ENCODE peak calls at places on chromosomes 2 and 18, in eight cellular contexts. One of them, this sample, is unnamed.
A peak's percentile ranks its signal among the peaks of the same experiment; 100 is the strongest.

GRCh38 chr2:215299337-215299859 is 12.5 kb upstream of the ATIC start:
- DNase-seq in MM.1S: no peak
- DNase-seq in HCT116: no peak
- DNase-seq in PC-3: no peak
- DNase-seq in GM23338: no peak
- DNase-seq in OCI-LY7: no peak
- DNase-seq in hepatocyte: no peak
- DNase-seq in SK-N-SH: no peak
- DNase-seq in this sample: no peak

GRCh38 chr2:127485051-127485693 is 41.1 kb downstream of the IWS1 start:
- DNase-seq in MM.1S: no peak
- DNase-seq in GM23338: no peak
- DNase-seq in HCT116: no peak
- DNase-seq in hepatocyte: no peak
- DNase-seq in OCI-LY7: no peak
- DNase-seq in SK-N-SH: no peak
- DNase-seq in PC-3: no peak
- DNase-seq in this sample: no peak

GRCh38 chr2:46366675-46367067 is 69.5 kb downstream of the EPAS1 start:
- DNase-seq in HCT116: no peak
- DNase-seq in GM23338: no peak
- DNase-seq in OCI-LY7: no peak
- DNase-seq in PC-3: no peak
- DNase-seq in SK-N-SH: no peak
- DNase-seq in MM.1S: no peak
- DNase-seq in hepatocyte: no peak
- DNase-seq in this sample: no peak

GRCh38 chr18:57432765-57433400 is 2.3 kb upstream of the ONECUT2 start:
- DNase-seq in HCT116: no peak
- DNase-seq in hepatocyte: no peak
- DNase-seq in GM23338: peak; percentile 51
- DNase-seq in MM.1S: no peak
- DNase-seq in PC-3: no peak
- DNase-seq in SK-N-SH: no peak
- DNase-seq in OCI-LY7: no peak
- DNase-seq in this sample: no peak

GRCh38 chr2:96815326-96816126 is 542 bp upstream of the CNNM3 start:
- DNase-seq in SK-N-SH: peak; percentile 69
- DNase-seq in PC-3: peak; percentile 34
- DNase-seq in OCI-LY7: peak; percentile 34
- DNase-seq in GM23338: peak; percentile 82
- DNase-seq in hepatocyte: peak; percentile 60
- DNase-seq in MM.1S: peak; percentile 55
- DNase-seq in HCT116: no peak
- DNase-seq in this sample: peak; percentile 46

GRCh38 chr18:41532344-41533086 is 422.5 kb upstream of the PIK3C3 start:
- DNase-seq in OCI-LY7: no peak
- DNase-seq in hepatocyte: peak; percentile 30
- DNase-seq in SK-N-SH: no peak
- DNase-seq in MM.1S: no peak
- DNase-seq in PC-3: peak; percentile 57
- DNase-seq in GM23338: peak; percentile 69
- DNase-seq in HCT116: no peak
- DNase-seq in this sample: peak; percentile 25

GRCh38 chr2:67619204-67619603 is 222.1 kb downstream of the ETAA1 start:
- DNase-seq in hepatocyte: no peak
- DNase-seq in HCT116: no peak
- DNase-seq in PC-3: no peak
- DNase-seq in GM23338: no peak
- DNase-seq in SK-N-SH: no peak
- DNase-seq in OCI-LY7: no peak
- DNase-seq in MM.1S: no peak
- DNase-seq in this sample: no peak

GRCh38 chr2:55824554-55825096 is 99.0 kb downstream of the EFEMP1 start:
- DNase-seq in PC-3: no peak
- DNase-seq in hepatocyte: no peak
- DNase-seq in SK-N-SH: no peak
- DNase-seq in HCT116: no peak
- DNase-seq in GM23338: no peak
- DNase-seq in OCI-LY7: no peak
- DNase-seq in MM.1S: no peak
- DNase-seq in this sample: no peak

GRCh38 chr2:102143450-102143985 is 972 bp downstream of the IL1R1 start:
- DNase-seq in HCT116: no peak
- DNase-seq in SK-N-SH: no peak
- DNase-seq in GM23338: no peak
- DNase-seq in hepatocyte: peak; percentile 54
- DNase-seq in OCI-LY7: no peak
- DNase-seq in MM.1S: no peak
- DNase-seq in PC-3: no peak
- DNase-seq in this sample: no peak

GRCh38 chr2:118013221-118013723 is 598 bp downstream of the CCDC93 start:
- DNase-seq in HCT116: no peak
- DNase-seq in PC-3: peak; percentile 7
- DNase-seq in GM23338: peak; percentile 57
- DNase-seq in SK-N-SH: peak; percentile 72
- DNase-seq in OCI-LY7: peak; percentile 39
- DNase-seq in hepatocyte: peak; percentile 73
- DNase-seq in MM.1S: peak; percentile 26
- DNase-seq in this sample: peak; percentile 47

GRCh38 chr2:109476908-109477441 is 136.8 kb downstream of the SEPTIN10 start:
- DNase-seq in SK-N-SH: no peak
- DNase-seq in HCT116: no peak
- DNase-seq in MM.1S: no peak
- DNase-seq in OCI-LY7: no peak
- DNase-seq in hepatocyte: no peak
- DNase-seq in GM23338: no peak
- DNase-seq in PC-3: no peak
- DNase-seq in this sample: no peak

GRCh38 chr2:70615222-70615621 is 61.6 kb upstream of the TGFA start:
- DNase-seq in GM23338: no peak
- DNase-seq in HCT116: no peak
- DNase-seq in SK-N-SH: no peak
- DNase-seq in OCI-LY7: no peak
- DNase-seq in PC-3: no peak
- DNase-seq in hepatocyte: no peak
- DNase-seq in MM.1S: no peak
- DNase-seq in this sample: no peak

GRCh38 chr2:18536100-18536499 is 24.4 kb downstream of the RDH14 start:
- DNase-seq in hepatocyte: no peak
- DNase-seq in OCI-LY7: no peak
- DNase-seq in MM.1S: no peak
- DNase-seq in GM23338: no peak
- DNase-seq in SK-N-SH: no peak
- DNase-seq in HCT116: no peak
- DNase-seq in PC-3: peak; percentile 72
- DNase-seq in this sample: no peak

GRCh38 chr2:118687698-118688097 is 159.8 kb downstream of the EN1 start:
- DNase-seq in hepatocyte: no peak
- DNase-seq in MM.1S: no peak
- DNase-seq in GM23338: no peak
- DNase-seq in OCI-LY7: no peak
- DNase-seq in PC-3: no peak
- DNase-seq in HCT116: no peak
- DNase-seq in SK-N-SH: no peak
- DNase-seq in this sample: no peak

GRCh38 chr2:173593109-173593508 is 238.4 kb downstream of the CDCA7 start:
- DNase-seq in HCT116: no peak
- DNase-seq in hepatocyte: no peak
- DNase-seq in PC-3: no peak
- DNase-seq in GM23338: no peak
- DNase-seq in MM.1S: no peak
- DNase-seq in OCI-LY7: no peak
- DNase-seq in SK-N-SH: no peak
- DNase-seq in this sample: no peak

GRCh38 chr2:126894585-126895182 is 4.0 kb upstream of the TEX51 start:
- DNase-seq in SK-N-SH: no peak
- DNase-seq in GM23338: no peak
- DNase-seq in MM.1S: no peak
- DNase-seq in OCI-LY7: no peak
- DNase-seq in hepatocyte: no peak
- DNase-seq in HCT116: no peak
- DNase-seq in PC-3: no peak
- DNase-seq in this sample: no peak

GRCh38 chr18:59848002-59848401 is 51.8 kb upstream of the PMAIP1 start:
- DNase-seq in OCI-LY7: peak; percentile 71
- DNase-seq in PC-3: no peak
- DNase-seq in HCT116: no peak
- DNase-seq in hepatocyte: peak; percentile 28
- DNase-seq in SK-N-SH: no peak
- DNase-seq in MM.1S: no peak
- DNase-seq in GM23338: no peak
- DNase-seq in this sample: no peak

GRCh38 chr2:102761763-102762162 is at the start of gene TMEM182:
- DNase-seq in SK-N-SH: no peak
- DNase-seq in HCT116: no peak
- DNase-seq in PC-3: no peak
- DNase-seq in OCI-LY7: no peak
- DNase-seq in MM.1S: no peak
- DNase-seq in GM23338: no peak
- DNase-seq in hepatocyte: no peak
- DNase-seq in this sample: no peak

GRCh38 chr2:112784199-112785189 is at the start of gene IL1A:
- DNase-seq in hepatocyte: peak; percentile 71
- DNase-seq in OCI-LY7: no peak
- DNase-seq in MM.1S: no peak
- DNase-seq in SK-N-SH: no peak
- DNase-seq in PC-3: peak; percentile 84
- DNase-seq in HCT116: peak; percentile 40
- DNase-seq in GM23338: peak; percentile 87
- DNase-seq in this sample: peak; percentile 86

DNA sequence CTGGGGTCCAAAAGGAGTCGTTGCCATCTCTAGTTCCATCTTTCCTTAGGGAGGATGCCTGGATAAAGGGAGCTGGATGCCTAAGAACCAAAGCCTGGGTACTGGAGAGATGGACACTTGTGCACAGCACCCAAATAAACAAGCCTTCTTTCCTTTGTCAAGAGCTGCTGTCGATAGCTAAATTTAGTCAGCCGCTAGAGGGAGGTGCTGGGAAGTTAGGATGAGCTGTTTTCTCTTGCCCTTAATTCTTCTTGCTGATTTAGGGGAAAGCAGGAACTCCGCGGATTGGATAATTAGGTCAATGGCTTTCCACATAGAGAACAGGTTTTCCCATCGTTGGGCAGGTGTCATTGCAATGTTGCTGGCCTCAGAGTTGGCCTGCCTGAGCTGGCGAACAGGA is 30.9 kb upstream of the SERPINB12 start:
- DNase-seq in HCT116: peak; percentile 82
- DNase-seq in hepatocyte: peak; percentile 55
- DNase-seq in SK-N-SH: peak; percentile 23
- DNase-seq in MM.1S: peak; percentile 40
- DNase-seq in PC-3: peak; percentile 87
- DNase-seq in OCI-LY7: peak; percentile 7
- DNase-seq in GM23338: peak; percentile 94
- DNase-seq in this sample: peak; percentile 76
- TF ChIP-seq CTCF in HCT116: peak; percentile 78
- TF ChIP-seq CTCF in hepatocyte: peak; percentile 51
- TF ChIP-seq CTCF in SK-N-SH: peak; percentile 67
- TF ChIP-seq CTCF in MM.1S: peak; percentile 63
- TF ChIP-seq CTCF in PC-3: peak; percentile 85
- TF ChIP-seq CTCF in OCI-LY7: peak; percentile 59
- TF ChIP-seq CTCF in GM23338: peak; percentile 81
- TF ChIP-seq CTCF in this sample: peak; percentile 74

GRCh38 chr2:103818176-103818575 is 1035.7 kb upstream of the POU3F3 start:
- DNase-seq in hepatocyte: no peak
- DNase-seq in PC-3: no peak
- DNase-seq in MM.1S: no peak
- DNase-seq in HCT116: no peak
- DNase-seq in GM23338: peak; percentile 28
- DNase-seq in SK-N-SH: no peak
- DNase-seq in OCI-LY7: no peak
- DNase-seq in this sample: no peak
- TF ChIP-seq EZH2phosphoT487 in hepatocyte: no peak
- TF ChIP-seq EZH2phosphoT487 in PC-3: no peak
- TF ChIP-seq EZH2phosphoT487 in MM.1S: no peak
- TF ChIP-seq EZH2phosphoT487 in HCT116: no peak
- TF ChIP-seq EZH2phosphoT487 in GM23338: no peak
- TF ChIP-seq EZH2phosphoT487 in SK-N-SH: no peak
- TF ChIP-seq EZH2phosphoT487 in OCI-LY7: no peak
- TF ChIP-seq EZH2phosphoT487 in this sample: no peak

GRCh38 chr2:160087854-160088745 is 25.7 kb upstream of the PLA2R1 start:
- DNase-seq in MM.1S: peak; percentile 45
- DNase-seq in GM23338: peak; percentile 26
- DNase-seq in OCI-LY7: peak; percentile 50
- DNase-seq in HCT116: no peak
- DNase-seq in hepatocyte: no peak
- DNase-seq in SK-N-SH: no peak
- DNase-seq in PC-3: peak; percentile 60
- DNase-seq in this sample: peak; percentile 20

GRCh38 chr2:160092445-160092844 is 30.0 kb upstream of the PLA2R1 start:
- DNase-seq in OCI-LY7: no peak
- DNase-seq in SK-N-SH: no peak
- DNase-seq in PC-3: no peak
- DNase-seq in MM.1S: no peak
- DNase-seq in GM23338: no peak
- DNase-seq in hepatocyte: no peak
- DNase-seq in HCT116: no peak
- DNase-seq in this sample: no peak

GRCh38 chr2:160085662-160086061 is 23.2 kb upstream of the PLA2R1 start:
- DNase-seq in GM23338: peak; percentile 7
- DNase-seq in HCT116: no peak
- DNase-seq in PC-3: no peak
- DNase-seq in hepatocyte: no peak
- DNase-seq in SK-N-SH: no peak
- DNase-seq in MM.1S: peak; percentile 21
- DNase-seq in OCI-LY7: peak; percentile 20
- DNase-seq in this sample: no peak

GRCh38 chr2:160096414-160096813 is 34.0 kb upstream of the PLA2R1 start:
- DNase-seq in PC-3: no peak
- DNase-seq in OCI-LY7: no peak
- DNase-seq in SK-N-SH: no peak
- DNase-seq in MM.1S: no peak
- DNase-seq in hepatocyte: no peak
- DNase-seq in HCT116: no peak
- DNase-seq in GM23338: no peak
- DNase-seq in this sample: no peak

DNA sequence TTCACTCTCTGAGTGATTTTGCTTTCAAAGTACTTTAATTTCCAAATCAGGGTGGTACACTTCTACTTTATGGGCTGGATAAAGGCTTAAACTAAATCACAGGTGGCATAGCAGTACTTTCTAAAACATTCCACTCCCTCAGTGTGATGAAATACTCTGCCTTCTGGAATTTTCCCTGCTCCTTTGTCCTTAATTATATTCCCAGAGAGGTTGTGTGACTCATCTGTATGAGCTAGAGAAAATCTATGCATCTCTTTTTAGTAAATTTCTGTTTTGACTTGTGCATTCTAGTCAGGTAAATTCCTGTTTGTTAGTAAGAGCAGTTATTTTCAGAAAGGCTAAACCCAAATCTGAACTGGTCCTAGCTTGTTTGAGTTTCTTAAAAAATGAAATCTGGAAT is 29.0 kb upstream of the PLA2R1 start:
- DNase-seq in GM23338: no peak
- DNase-seq in SK-N-SH: no peak
- DNase-seq in PC-3: peak; percentile 36
- DNase-seq in OCI-LY7: no peak
- DNase-seq in MM.1S: no peak
- DNase-seq in hepatocyte: no peak
- DNase-seq in HCT116: no peak
- DNase-seq in this sample: no peak
- TF ChIP-seq CTCF in GM23338: no peak
- TF ChIP-seq CTCF in SK-N-SH: no peak
- TF ChIP-seq CTCF in PC-3: no peak
- TF ChIP-seq CTCF in OCI-LY7: no peak
- TF ChIP-seq CTCF in MM.1S: no peak
- TF ChIP-seq CTCF in hepatocyte: no peak
- TF ChIP-seq CTCF in HCT116: no peak
- TF ChIP-seq CTCF in this sample: no peak

GRCh38 chr2:63842149-63843061 is 709 bp downstream of the UGP2 start:
- DNase-seq in SK-N-SH: peak; percentile 11
- DNase-seq in OCI-LY7: peak; percentile 31
- DNase-seq in hepatocyte: peak; percentile 70
- DNase-seq in MM.1S: peak; percentile 10
- DNase-seq in GM23338: no peak
- DNase-seq in PC-3: peak; percentile 64
- DNase-seq in HCT116: no peak
- DNase-seq in this sample: peak; percentile 53
- TF ChIP-seq EZH2phosphoT487 in SK-N-SH: no peak
- TF ChIP-seq EZH2phosphoT487 in OCI-LY7: no peak
- TF ChIP-seq EZH2phosphoT487 in hepatocyte: no peak
- TF ChIP-seq EZH2phosphoT487 in MM.1S: no peak
- TF ChIP-seq EZH2phosphoT487 in GM23338: no peak
- TF ChIP-seq EZH2phosphoT487 in PC-3: no peak
- TF ChIP-seq EZH2phosphoT487 in HCT116: no peak
- TF ChIP-seq EZH2phosphoT487 in this sample: no peak